ENCODE peak calls at places on chromosomes 12 and 14, in six cellular contexts. Q is T47D, C is lower leg skin, I is head of caudate nucleus, U is fibroblast of mammary gland, M is SIG-M5. F is an unnamed sample.

GRCh38 chr12:108063192-108063591 is 65.9 kb upstream of the WSCD2 start:
- DNase-seq in C (no peak), I (no peak), Q (no peak), U (peak), M (no peak), F (no peak)

GRCh38 chr12:55716582-55717396 is 943 bp downstream of the BLOC1S1 start:
- DNase-seq in I (no peak), M (no peak), Q (no peak), C (no peak), U (peak), F (no peak)

GRCh38 chr12:113232787-113233585 is 11.7 kb downstream of the TPCN1 start:
- DNase-seq in M (peak), Q (no peak), U (peak), C (peak), I (peak), F (peak)

GRCh38 chr12:120692524-120693033 is 5.6 kb downstream of the MLEC start:
- DNase-seq in Q (no peak), U (peak), C (no peak), M (no peak), I (no peak), F (no peak)

GRCh38 chr12:77925536-77926108 is 94.9 kb downstream of the NAV3 start:
- DNase-seq in M (no peak), I (peak), Q (peak), U (peak), C (peak), F (peak)

GRCh38 chr14:94998702-94999101 is 158.6 kb downstream of the DICER1 start:
- DNase-seq in M (no peak), Q (no peak), C (no peak), I (no peak), U (peak), F (no peak)

GRCh38 chr12:121592323-121592722 is 11.5 kb upstream of the KDM2B start:
- DNase-seq in I (no peak), Q (no peak), M (no peak), U (no peak), C (no peak), F (no peak)

GRCh38 chr14:51869426-51870113 is 9.2 kb downstream of the GNG2 start:
- DNase-seq in U (no peak), I (no peak), Q (no peak), C (no peak), M (no peak), F (no peak)

GRCh38 chr14:22986508-22987054 is 4.2 kb upstream of the AJUBA start:
- DNase-seq in Q (peak), U (peak), C (peak), I (peak), M (no peak), F (peak)

GRCh38 chr12:121992059-121992879 is 29.4 kb upstream of the BCL7A start:
- DNase-seq in I (peak), Q (no peak), U (peak), C (no peak), M (peak), F (no peak)

GRCh38 chr14:43123544-43123943 is 1383.5 kb downstream of the FSCB start:
- DNase-seq in Q (no peak), C (no peak), M (no peak), U (no peak), I (no peak), F (no peak)

GRCh38 chr12:70321182-70321581 is 44.9 kb upstream of the KCNMB4 start:
- DNase-seq in U (no peak), I (no peak), M (no peak), Q (no peak), C (no peak), F (no peak)

GRCh38 chr14:72606879-72607278 is 287.0 kb downstream of the DPF3 start:
- DNase-seq in C (no peak), U (peak), I (no peak), Q (no peak), M (no peak), F (no peak)

GRCh38 chr12:15621140-15621539 is 168.0 kb downstream of the EPS8 start:
- DNase-seq in I (no peak), C (no peak), Q (no peak), M (no peak), U (no peak), F (no peak)

GRCh38 chr14:96176811-96177211 is 27.8 kb upstream of the BDKRB2 start:
- DNase-seq in I (no peak), M (no peak), Q (no peak), U (peak), C (no peak), F (no peak)

GRCh38 chr14:61452452-61452851 is 131.1 kb downstream of the PRKCH start:
- DNase-seq in M (no peak), Q (no peak), I (no peak), C (no peak), U (no peak), F (no peak)

GRCh38 chr14:31880935-31881334 is 196.2 kb upstream of the ARHGAP5 start:
- DNase-seq in I (no peak), M (no peak), U (peak), C (no peak), Q (no peak), F (no peak)

GRCh38 chr14:104278214-104278534 is 139.8 kb downstream of the KIF26A start:
- DNase-seq in Q (no peak), I (no peak), M (no peak), U (no peak), C (no peak), F (no peak)

GRCh38 chr12:93844385-93844784 is 167.2 kb downstream of the CRADD start:
- DNase-seq in Q (no peak), I (no peak), U (no peak), M (no peak), C (no peak), F (no peak)

GRCh38 chr12:116204169-116204568 is 73.3 kb downstream of the MED13L start:
- DNase-seq in M (no peak), Q (no peak), C (no peak), U (peak), I (no peak), F (no peak)

GRCh38 chr12:19131020-19131431 is 1.5 kb downstream of the PLEKHA5 start:
- DNase-seq in I (peak), U (peak), C (no peak), Q (peak), M (no peak), F (no peak)

GRCh38 chr12:102171951-102172350 is 25.7 kb downstream of the PMCH start:
- DNase-seq in I (no peak), M (no peak), U (no peak), C (no peak), Q (no peak), F (no peak)

GRCh38 chr12:50325890-50326391 is 42.6 kb upstream of the LIMA1 start:
- DNase-seq in I (no peak), U (no peak), M (no peak), C (peak), Q (no peak), F (no peak)

GRCh38 chr12:78403136-78403535 is 461.4 kb upstream of the SYT1 start:
- DNase-seq in I (no peak), U (peak), M (no peak), C (no peak), Q (no peak), F (no peak)

GRCh38 chr12:72330291-72330690 is 58.1 kb downstream of the TRHDE start:
- DNase-seq in C (no peak), U (peak), Q (no peak), I (no peak), M (no peak), F (no peak)

GRCh38 chr12:12272869-12273268 is 6.0 kb upstream of the LRP6 start:
- DNase-seq in Q (no peak), I (no peak), U (no peak), M (no peak), C (no peak), F (no peak)

GRCh38 chr12:75414671-75415070 is 23.8 kb downstream of the GLIPR1L2 start:
- DNase-seq in I (no peak), Q (no peak), U (no peak), M (no peak), C (no peak), F (no peak)

GRCh38 chr12:60539592-60539991 is 943.8 kb downstream of the SLC16A7 start:
- DNase-seq in M (no peak), C (no peak), Q (no peak), I (no peak), U (no peak), F (no peak)

GRCh38 chr12:108260969-108261368 is 78.1 kb downstream of the CMKLR1 start:
- DNase-seq in M (no peak), I (no peak), U (no peak), C (no peak), Q (no peak), F (no peak)

GRCh38 chr12:25434493-25434892 is 118.6 kb downstream of the LMNTD1 start:
- DNase-seq in M (no peak), C (no peak), I (no peak), Q (no peak), U (no peak), F (no peak)

GRCh38 chr12:6199531-6200265 is 502 bp upstream of the CD9 start:
- DNase-seq in U (peak), M (no peak), Q (no peak), C (peak), I (no peak), F (no peak)

GRCh38 chr14:20624495-20625070 is 16.9 kb downstream of the OR6S1 start:
- DNase-seq in C (peak), M (peak), Q (no peak), I (no peak), U (peak), F (no peak)

GRCh38 chr14:34212574-34212973 is 249.5 kb downstream of the SPTSSA start:
- DNase-seq in Q (no peak), C (no peak), I (no peak), U (peak), M (no peak), F (no peak)

F was measured in HL-60.